ENCODE peak calls at places on chromosomes 12 and 14, in four cellular contexts. G is RKO, B is NCI-H774, L is endothelial cell. T is an unnamed sample.

GRCh38 chr14:99707921-99708320 is 23.8 kb downstream of the CYP46A1 start:
- DNase-seq in G (no peak), B (no peak), L (no peak), T (no peak)

GRCh38 chr12:27095346-27095745 is 13.0 kb upstream of the C12orf71 start:
- DNase-seq in G (no peak), B (no peak), L (no peak), T (no peak)

GRCh38 chr12:27193854-27194544 is 50.1 kb upstream of the STK38L start:
- DNase-seq in G (no peak), B (no peak), L (no peak), T (no peak)

GRCh38 chr14:81826080-81826479 is 292.4 kb upstream of the SEL1L start:
- DNase-seq in G (no peak), B (no peak), L (no peak), T (no peak)

GRCh38 chr12:53481957-53482586 is 17.2 kb downstream of the MAP3K12 start:
- DNase-seq in G (peak; percentile 64), B (no peak), L (no peak), T (no peak)

GRCh38 chr12:601976-602699 is 61.1 kb downstream of the NINJ2 start:
- DNase-seq in G (no peak), B (no peak), L (no peak), T (no peak)

GRCh38 chr14:100524933-100525243 is 62.3 kb downstream of the BEGAIN start:
- DNase-seq in G (no peak), B (no peak), L (peak; percentile 70), T (peak; percentile 45)

GRCh38 chr14:106094654-106095189 is 568.3 kb downstream of the TMEM121 start:
- DNase-seq in G (peak; percentile 48), B (no peak), L (no peak), T (no peak)

GRCh38 chr12:95838125-95838524 is 20.6 kb upstream of the SNRPF start:
- DNase-seq in G (no peak), B (peak; percentile 24), L (no peak), T (no peak)

GRCh38 chr12:49838973-49839633 is 3.8 kb downstream of the BCDIN3D start:
- DNase-seq in G (peak; percentile 74), B (no peak), L (peak; percentile 54), T (no peak)

GRCh38 chr14:93533437-93533836 is 102.7 kb downstream of the UNC79 start:
- DNase-seq in G (no peak), B (no peak), L (no peak), T (no peak)

GRCh38 chr12:131455581-131456110 is 255.2 kb upstream of the SFSWAP start:
- DNase-seq in G (no peak), B (no peak), L (no peak), T (no peak)

GRCh38 chr14:75069021-75069810 is at the start of gene ZC2HC1C:
- DNase-seq in G (peak; percentile 91), B (peak; percentile 84), L (peak; percentile 93), T (peak; percentile 85)

GRCh38 chr14:69077841-69078240 is 75.1 kb downstream of the DCAF5 start:
- DNase-seq in G (no peak), B (no peak), L (no peak), T (no peak)

GRCh38 chr12:92085040-92085439 is 60.6 kb downstream of the BTG1 start:
- DNase-seq in G (no peak), B (no peak), L (no peak), T (no peak)

GRCh38 chr12:118983147-118983824 is 1.9 kb downstream of the SRRM4 start:
- DNase-seq in G (no peak), B (no peak), L (no peak), T (no peak)

GRCh38 chr12:130955238-130955816 is 1.6 kb downstream of the ADGRD1 start:
- DNase-seq in G (no peak), B (no peak), L (no peak), T (no peak)

GRCh38 chr14:91357731-91358319 is 59.8 kb downstream of the CCDC88C start:
- DNase-seq in G (no peak), B (no peak), L (no peak), T (no peak)

GRCh38 chr12:99436584-99436983 is 211.0 kb upstream of the GARIN6 start:
- DNase-seq in G (no peak), B (no peak), L (no peak), T (no peak)

GRCh38 chr12:27290501-27291168 is 42.0 kb upstream of the BMAL2 start:
- DNase-seq in G (no peak), B (no peak), L (no peak), T (no peak)

GRCh38 chr14:65184032-65184764 is 81.9 kb upstream of the MAX start:
- DNase-seq in G (no peak), B (no peak), L (no peak), T (no peak)

GRCh38 chr12:68960162-68960501 is 27.2 kb upstream of the CPM start:
- DNase-seq in G (no peak), B (no peak), L (no peak), T (no peak)

GRCh38 chr12:118304093-118304492 is 68.6 kb downstream of the TAOK3 start:
- DNase-seq in G (no peak), B (no peak), L (no peak), T (no peak)

GRCh38 chr14:58077621-58078020 is 74.4 kb downstream of the ARMH4 start:
- DNase-seq in G (no peak), B (no peak), L (no peak), T (no peak)

GRCh38 chr14:71267691-71268090 is 360.4 kb downstream of the PCNX1 start:
- DNase-seq in G (no peak), B (no peak), L (no peak), T (no peak)

T was measured in neuronal stem cell.